ENCODE peak calls at places on chromosomes 2 and 18, in eight cellular contexts. I is ovary, Q is K562, E is sigmoid colon, Z is transverse colon, C is IMR-90, H is breast epithelium, B is heart left ventricle. N is an unnamed sample.

GRCh38 chr2:195667974-195668373 is 10.9 kb downstream of the SLC39A10 start:
- DNase-seq in I (no peak), Q (no peak), E (no peak), Z (no peak), C (no peak), H (no peak), B (no peak), N (no peak)

GRCh38 chr2:172102159-172102857 is 392 bp downstream of the DLX2 start:
- DNase-seq in I (no peak), Q (no peak), E (peak; percentile 69), Z (no peak), C (peak; percentile 61), H (no peak), B (no peak), N (no peak)

GRCh38 chr18:13831864-13832508 is 8.0 kb downstream of the MC5R start:
- DNase-seq in I (no peak), Q (no peak), E (no peak), Z (no peak), C (no peak), H (no peak), B (no peak), N (no peak)

GRCh38 chr2:54067851-54068375 is 47.5 kb upstream of the ACYP2 start:
- DNase-seq in I (no peak), Q (no peak), E (no peak), Z (no peak), C (peak; percentile 66), H (no peak), B (no peak), N (no peak)

GRCh38 chr18:50194623-50195532 is at the start of gene MYO5B:
- DNase-seq in I (no peak), Q (peak; percentile 81), E (no peak), Z (peak; percentile 91), C (no peak), H (peak; percentile 73), B (no peak), N (no peak)

GRCh38 chr2:143128681-143129580 is at the start of gene ARHGAP15:
- DNase-seq in I (no peak), Q (no peak), E (no peak), Z (peak; percentile 39), C (no peak), H (no peak), B (no peak), N (no peak)

GRCh38 chr2:88010136-88010535 is 6.2 kb downstream of the RNU2-63P start:
- DNase-seq in I (no peak), Q (no peak), E (no peak), Z (no peak), C (no peak), H (no peak), B (no peak), N (no peak)

GRCh38 chr2:135186054-135186453 is 134.0 kb downstream of the RAB3GAP1 start:
- DNase-seq in I (no peak), Q (no peak), E (no peak), Z (no peak), C (no peak), H (no peak), B (peak; percentile 31), N (no peak)

GRCh38 chr2:29325544-29325943 is 210.3 kb downstream of the CLIP4 start:
- DNase-seq in I (no peak), Q (no peak), E (no peak), Z (no peak), C (no peak), H (no peak), B (no peak), N (no peak)

GRCh38 chr2:176685908-176686307 is 416.7 kb downstream of the MTX2 start:
- DNase-seq in I (no peak), Q (no peak), E (no peak), Z (no peak), C (no peak), H (no peak), B (no peak), N (no peak)

DNA sequence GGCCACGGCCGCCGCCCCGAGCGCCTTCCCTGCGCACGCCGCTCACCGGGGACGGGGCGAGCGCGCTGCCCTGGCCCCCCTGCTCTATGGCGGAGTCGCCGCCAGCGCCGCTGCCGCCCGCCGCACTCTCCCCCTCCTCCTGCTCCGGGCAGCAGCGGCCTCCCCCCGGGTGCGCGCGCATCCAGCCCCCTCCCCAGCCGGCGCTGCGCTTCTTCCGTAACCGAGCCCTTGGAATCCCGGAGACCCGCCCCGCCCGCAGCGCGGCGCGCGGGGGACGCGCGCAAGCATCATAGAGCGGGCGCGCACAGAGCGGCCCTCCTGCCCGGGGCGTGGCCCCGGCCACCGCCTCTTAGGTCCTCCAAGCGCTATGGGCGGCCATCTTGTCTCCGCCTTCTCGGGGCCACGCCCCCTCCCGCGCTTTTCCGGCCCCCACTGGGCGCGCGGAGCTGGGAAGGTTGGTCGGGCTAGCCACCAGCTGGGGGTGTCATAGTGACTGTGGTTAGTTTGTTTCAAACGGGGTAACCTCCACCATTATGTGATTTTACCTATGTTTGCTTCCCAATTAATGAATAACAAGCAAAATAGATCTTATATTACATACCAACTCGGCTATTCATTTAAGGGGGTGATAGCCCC is at the start of gene MBD2:
- DNase-seq in I (peak; percentile 92), Q (peak; percentile 90), E (peak; percentile 97), Z (peak; percentile 96), C (peak; percentile 93), H (peak; percentile 90), B (peak; percentile 96), N (peak; percentile 51)
- TF ChIP-seq POLR2A in I (peak; percentile 36), Q (no peak), E (no peak), Z (peak; percentile 71), C (peak; percentile 38), H (peak; percentile 20), B (no peak), N (peak; percentile 53)

GRCh38 chr2:64995041-64995440 is 5.8 kb downstream of the SLC1A4 start:
- DNase-seq in I (no peak), Q (no peak), E (no peak), Z (no peak), C (no peak), H (no peak), B (no peak), N (no peak)

GRCh38 chr2:64999754-65000153 is 10.6 kb downstream of the SLC1A4 start:
- DNase-seq in I (no peak), Q (no peak), E (no peak), Z (no peak), C (no peak), H (no peak), B (no peak), N (no peak)

GRCh38 chr2:65000619-65001018 is 11.4 kb downstream of the SLC1A4 start:
- DNase-seq in I (peak; percentile 33), Q (no peak), E (no peak), Z (no peak), C (no peak), H (no peak), B (no peak), N (no peak)

GRCh38 chr2:64996914-64997313 is 7.7 kb downstream of the SLC1A4 start:
- DNase-seq in I (no peak), Q (no peak), E (no peak), Z (no peak), C (no peak), H (no peak), B (no peak), N (no peak)

DNA sequence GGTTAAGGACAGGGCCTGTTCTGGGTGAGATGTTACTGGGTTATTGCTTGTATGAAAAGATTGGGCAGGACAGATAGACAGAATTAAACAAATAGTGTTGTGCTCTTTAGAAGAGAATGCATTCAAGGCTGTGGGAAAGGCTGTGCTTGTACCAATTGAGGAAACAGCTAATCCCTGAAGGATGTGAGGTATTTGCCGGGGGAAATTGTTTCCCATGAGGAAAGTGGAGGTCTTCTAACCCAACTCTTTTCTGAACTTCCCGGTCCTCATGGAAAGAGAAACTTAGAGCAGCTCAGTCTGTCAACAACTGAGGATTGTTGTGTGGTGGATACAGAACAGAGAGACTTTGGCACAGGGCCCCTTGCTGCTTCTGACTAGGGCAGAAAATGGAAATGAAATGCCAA is 9.5 kb downstream of the SLC1A4 start:
- DNase-seq in I (no peak), Q (no peak), E (no peak), Z (no peak), C (peak; percentile 74), H (no peak), B (peak; percentile 38), N (no peak)
- TF ChIP-seq POLR2A in I (no peak), Q (no peak), E (no peak), Z (no peak), C (no peak), H (no peak), B (no peak), N (no peak)

GRCh38 chr2:36597532-36598377 is at the start of gene FEZ2:
- DNase-seq in I (peak; percentile 69), Q (peak; percentile 93), E (peak; percentile 84), Z (peak; percentile 81), C (peak; percentile 72), H (peak; percentile 62), B (peak; percentile 85), N (peak; percentile 85)
- TF ChIP-seq POLR2A in I (no peak), Q (peak; percentile 66), E (no peak), Z (peak; percentile 51), C (peak; percentile 56), H (no peak), B (no peak), N (peak; percentile 41)

GRCh38 chr2:30752811-30753210 is 54.4 kb downstream of the CAPN13 start:
- DNase-seq in I (no peak), Q (no peak), E (peak; percentile 39), Z (no peak), C (no peak), H (no peak), B (no peak), N (no peak)

GRCh38 chr2:30741576-30741975 is 65.7 kb downstream of the CAPN13 start:
- DNase-seq in I (no peak), Q (no peak), E (peak; percentile 29), Z (no peak), C (no peak), H (no peak), B (no peak), N (no peak)

GRCh38 chr2:30744823-30745222 is 62.4 kb downstream of the CAPN13 start:
- DNase-seq in I (no peak), Q (no peak), E (no peak), Z (no peak), C (no peak), H (no peak), B (no peak), N (no peak)

DNA sequence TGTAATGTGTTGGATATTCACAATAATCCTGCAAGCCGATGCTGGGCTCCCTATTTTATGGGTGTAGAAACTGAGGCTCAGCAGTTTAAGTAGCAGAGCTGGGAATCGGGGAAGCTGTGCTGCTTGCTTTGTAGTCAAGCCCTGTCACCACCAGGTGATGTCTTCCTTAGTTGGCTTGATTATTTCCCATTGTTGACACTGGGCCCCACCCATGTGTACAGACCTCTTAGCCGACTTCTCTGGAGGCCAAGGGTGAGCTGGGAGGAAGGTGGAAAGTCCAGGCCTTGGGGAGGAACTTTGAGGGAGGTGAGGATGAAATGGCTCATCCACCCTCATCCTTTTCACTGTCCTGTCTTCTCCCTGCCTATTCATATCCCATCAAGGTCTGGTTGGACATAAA is 60.0 kb downstream of the CAPN13 start:
- DNase-seq in I (no peak), Q (no peak), E (peak; percentile 7), Z (peak; percentile 67), C (no peak), H (no peak), B (no peak), N (no peak)
- TF ChIP-seq POLR2A in I (no peak), Q (no peak), E (no peak), Z (no peak), C (no peak), H (no peak), B (no peak), N (no peak)

GRCh38 chr18:3607309-3608098 is 157.5 kb downstream of the TGIF1 start:
- DNase-seq in I (no peak), Q (peak; percentile 43), E (peak; percentile 27), Z (no peak), C (no peak), H (no peak), B (no peak), N (no peak)
- TF ChIP-seq POLR2A in I (no peak), Q (no peak), E (no peak), Z (no peak), C (no peak), H (no peak), B (no peak), N (no peak)

N was measured in H54.